ENCODE peak calls at places on chromosomes 6 and 20, in ten cellular contexts. G is AG08396; R is D721Med; F is activated CD4-positive, alpha-beta T cell treated with anti-CD3 and anti-CD28 coated beads, Interleukin-2, amount 50 U/mL, for 1 hour; V is CD8-positive, alpha-beta T cell; J is GM04504; P is stimulated activated CD4-positive, alpha-beta T cell treated with anti-CD3 and anti-CD28 coated beads, Interleukin-12 subunit alpha, Interleukin-12 subunit beta, amount 100 ng/mL, for 4 hours; C is ovary; L is non-pigmented ciliary epithelial cell; Q is H54. B is an unnamed sample.

GRCh38 chr6:21263531-21264287 is 329.8 kb upstream of the SOX4 start:
- DNase-seq in J (no peak), Q (peak), L (peak), V (no peak), C (no peak), F (no peak), R (no peak), G (no peak), P (no peak), B (no peak)

GRCh38 chr6:111957623-111958315 is 84.5 kb upstream of the FYN start:
- DNase-seq in R (no peak), G (no peak), V (no peak), Q (no peak), P (no peak), L (no peak), F (no peak), J (no peak), C (no peak), B (no peak)

GRCh38 chr6:116596815-116597214 is 19.5 kb upstream of the RSPH4A start:
- DNase-seq in C (no peak), L (no peak), J (no peak), V (no peak), F (no peak), G (no peak), Q (no peak), R (no peak), P (no peak), B (no peak)

GRCh38 chr6:13141392-13141791 is 186.9 kb downstream of the TBC1D7 start:
- DNase-seq in C (no peak), R (no peak), G (no peak), P (no peak), L (no peak), V (no peak), F (no peak), Q (no peak), J (no peak), B (no peak)

GRCh38 chr20:32358883-32359632 is 927 bp downstream of the ASXL1 start:
- DNase-seq in R (peak), Q (no peak), J (no peak), P (peak), C (peak), L (no peak), V (peak), F (peak), G (peak), B (no peak)

GRCh38 chr6:7827142-7827541 is 83.4 kb downstream of the TXNDC5 start:
- DNase-seq in Q (no peak), V (no peak), J (peak), P (no peak), C (no peak), F (no peak), R (no peak), L (no peak), G (no peak), B (no peak)

GRCh38 chr6:149127212-149127611 is 190.3 kb upstream of the TAB2 start:
- DNase-seq in C (no peak), V (no peak), P (no peak), Q (no peak), J (no peak), G (no peak), R (no peak), L (no peak), F (no peak), B (peak)

GRCh38 chr20:15122613-15123012 is 785.2 kb upstream of the FLRT3 start:
- DNase-seq in J (no peak), Q (no peak), V (no peak), L (no peak), P (no peak), F (no peak), G (no peak), R (no peak), C (no peak), B (no peak)

GRCh38 chr6:551829-552350 is 105.0 kb downstream of the HUS1B start:
- DNase-seq in J (no peak), Q (no peak), P (no peak), C (no peak), F (no peak), G (no peak), R (no peak), L (no peak), V (no peak), B (no peak)

GRCh38 chr20:7841967-7842301 is 98.3 kb downstream of the HAO1 start:
- DNase-seq in F (no peak), J (peak), C (no peak), P (no peak), R (no peak), L (peak), V (no peak), Q (peak), G (peak), B (peak)

GRCh38 chr20:58716476-58717277 is 24.1 kb downstream of the NPEPL1 start:
- DNase-seq in C (peak), F (no peak), J (no peak), L (no peak), P (no peak), V (peak), Q (no peak), R (no peak), G (peak), B (no peak)

GRCh38 chr6:2028457-2029038 is 216.9 kb downstream of the GMDS start:
- DNase-seq in J (peak), G (no peak), L (no peak), V (no peak), R (no peak), F (no peak), P (no peak), C (no peak), Q (no peak), B (no peak)

GRCh38 chr20:23084282-23084844 is 1.8 kb downstream of the CD93 start:
- DNase-seq in R (no peak), P (no peak), C (no peak), L (no peak), F (no peak), V (no peak), Q (no peak), G (no peak), J (no peak), B (no peak)

GRCh38 chr6:47093169-47093568 is 51.0 kb upstream of the ADGRF1 start:
- DNase-seq in J (no peak), C (no peak), Q (no peak), F (no peak), L (no peak), P (no peak), V (no peak), G (no peak), R (no peak), B (no peak)

GRCh38 chr20:20092852-20093251 is 40.5 kb downstream of the CFAP61 start:
- DNase-seq in P (no peak), Q (no peak), J (no peak), G (no peak), L (no peak), V (no peak), R (no peak), C (no peak), F (no peak), B (no peak)

GRCh38 chr20:11905460-11906150 is 12.1 kb upstream of the BTBD3 start:
- DNase-seq in G (no peak), F (no peak), Q (no peak), L (no peak), V (no peak), R (no peak), J (no peak), C (no peak), P (no peak), B (no peak)

GRCh38 chr6:151999194-151999593 is 191.7 kb downstream of the ESR1 start:
- DNase-seq in L (no peak), Q (no peak), G (no peak), J (no peak), P (no peak), F (no peak), C (no peak), V (no peak), R (no peak), B (no peak)

GRCh38 chr20:13141541-13141940 is 79.5 kb upstream of the ISM1 start:
- DNase-seq in R (no peak), F (no peak), Q (no peak), G (no peak), V (no peak), L (no peak), J (no peak), C (no peak), P (no peak), B (no peak)

GRCh38 chr6:55069132-55069781 is 105.1 kb upstream of the HCRTR2 start:
- DNase-seq in L (peak), Q (peak), P (no peak), F (no peak), G (peak), R (no peak), C (no peak), J (peak), V (no peak), B (peak)

GRCh38 chr6:88380618-88381288 is 214.6 kb upstream of the CNR1 start:
- DNase-seq in F (no peak), L (no peak), R (no peak), V (no peak), J (no peak), Q (no peak), G (no peak), P (no peak), C (no peak), B (no peak)

GRCh38 chr6:142376115-142376514 is 74.3 kb downstream of the ADGRG6 start:
- DNase-seq in P (no peak), L (no peak), V (no peak), G (no peak), F (no peak), C (no peak), Q (no peak), R (no peak), J (no peak), B (no peak)

B was measured in HS-27A.